ENCODE peak calls at places on chromosomes 11 and 22, in nine cellular contexts. T, J, V, H, M, D, B, F and R are unnamed samples.

GRCh38 chr11:62010935-62011528 is 43.6 kb upstream of the FTH1 start:
- DNase-seq in F (no peak), B (no peak), V (no peak), J (no peak), H (no peak), M (no peak), D (no peak), T (no peak), R (no peak)

GRCh38 chr11:17767301-17767885 is 32.8 kb downstream of the KCNC1 start:
- DNase-seq in B (no peak), F (no peak), J (no peak), H (no peak), T (no peak), V (no peak), D (no peak), M (no peak), R (no peak)

GRCh38 chr22:30312053-30312452 is 14.7 kb downstream of the TBC1D10A start:
- DNase-seq in H (no peak), F (peak; percentile 80), T (no peak), V (peak; percentile 51), J (no peak), D (no peak), M (no peak), B (no peak), R (peak; percentile 74)

GRCh38 chr11:70490208-70490607 is 91.9 kb downstream of the CTTN start:
- DNase-seq in J (peak; percentile 28), D (no peak), F (no peak), V (no peak), M (peak; percentile 5), T (no peak), H (no peak), B (no peak), R (no peak)

GRCh38 chr22:30875481-30876215 is 92.9 kb downstream of the MORC2 start:
- DNase-seq in J (peak; percentile 36), F (no peak), V (no peak), D (no peak), B (no peak), H (no peak), T (no peak), M (peak; percentile 76), R (no peak)

GRCh38 chr11:58726594-58727414 is 4.9 kb downstream of the GLYAT start:
- DNase-seq in T (no peak), F (no peak), J (no peak), V (no peak), B (no peak), H (no peak), M (no peak), D (no peak), R (no peak)

GRCh38 chr11:111308140-111308539 is 9.8 kb downstream of the POU2AF3 start:
- DNase-seq in F (no peak), T (no peak), B (peak; percentile 91), D (no peak), V (no peak), M (no peak), J (peak; percentile 62), H (no peak), R (no peak)

GRCh38 chr22:47133263-47133662 is 370.8 kb downstream of the TBC1D22A start:
- DNase-seq in J (no peak), H (no peak), D (no peak), B (no peak), T (no peak), M (no peak), F (peak; percentile 31), V (no peak), R (no peak)

GRCh38 chr22:43182726-43183125 is 4.2 kb downstream of the TTLL12 start:
- DNase-seq in B (no peak), H (no peak), F (no peak), J (no peak), M (no peak), D (no peak), V (no peak), T (no peak), R (no peak)

GRCh38 chr11:128311742-128312719 is 275.3 kb downstream of the ETS1 start:
- DNase-seq in V (no peak), M (no peak), T (no peak), H (no peak), D (no peak), J (no peak), B (no peak), F (no peak), R (no peak)

GRCh38 chr11:75925785-75926164 is 110.8 kb downstream of the UVRAG start:
- DNase-seq in V (no peak), T (no peak), J (no peak), H (no peak), B (no peak), F (peak; percentile 18), M (no peak), D (no peak), R (peak; percentile 26)

GRCh38 chr22:47716890-47717615 is 954.6 kb downstream of the TBC1D22A start:
- DNase-seq in V (no peak), T (no peak), J (no peak), B (no peak), F (no peak), D (no peak), H (no peak), M (no peak), R (no peak)

GRCh38 chr22:41975299-41976069 is 6.2 kb downstream of the SEPTIN3 start:
- DNase-seq in M (no peak), T (no peak), F (no peak), V (no peak), D (no peak), H (no peak), J (no peak), B (no peak), R (no peak)

GRCh38 chr11:107078375-107078774 is 60.1 kb upstream of the GUCY1A2 start:
- DNase-seq in B (no peak), H (no peak), V (no peak), J (no peak), F (no peak), M (no peak), D (no peak), T (no peak), R (no peak)

GRCh38 chr11:38547464-38547863 is 1949.4 kb upstream of the RAG2 start:
- DNase-seq in F (no peak), D (no peak), B (no peak), T (no peak), M (no peak), H (no peak), J (no peak), V (no peak), R (no peak)

GRCh38 chr22:21873619-21874018 is 6.2 kb upstream of the MAPK1 start:
- DNase-seq in T (no peak), F (no peak), J (no peak), B (no peak), V (no peak), H (no peak), M (no peak), D (no peak), R (no peak)

GRCh38 chr11:34128824-34129223 is 23.4 kb downstream of the NAT10 start:
- DNase-seq in M (no peak), B (no peak), J (no peak), H (no peak), T (no peak), V (no peak), F (no peak), D (no peak), R (no peak)

GRCh38 chr11:47078751-47079524 is 97.7 kb downstream of the ARFGAP2 start:
- DNase-seq in M (no peak), D (no peak), H (no peak), B (no peak), J (no peak), T (no peak), V (no peak), F (no peak), R (peak; percentile 86)

GRCh38 chr11:58905716-58906547 is 33.4 kb upstream of the GLYATL1 start:
- DNase-seq in V (no peak), F (peak; percentile 93), M (peak; percentile 63), D (no peak), B (peak; percentile 50), T (no peak), J (no peak), H (peak; percentile 57), R (peak; percentile 94)

GRCh38 chr11:79205786-79206185 is 235.0 kb downstream of the TENM4 start:
- DNase-seq in J (no peak), V (no peak), F (no peak), M (no peak), B (no peak), T (no peak), H (no peak), D (no peak), R (no peak)

GRCh38 chr11:79208126-79208525 is 232.7 kb downstream of the TENM4 start:
- DNase-seq in B (no peak), T (no peak), F (no peak), V (no peak), J (no peak), M (no peak), H (no peak), D (no peak), R (no peak)

GRCh38 chr11:79209540-79210266 is 231.1 kb downstream of the TENM4 start:
- DNase-seq in F (peak; percentile 56), H (no peak), J (no peak), M (no peak), D (no peak), B (no peak), T (no peak), V (no peak), R (no peak)

GRCh38 chr11:79201637-79202347 is 239.0 kb downstream of the TENM4 start:
- DNase-seq in B (no peak), V (no peak), F (no peak), T (no peak), J (no peak), H (no peak), M (no peak), D (no peak), R (no peak)

GRCh38 chr11:79206951-79207350 is 233.9 kb downstream of the TENM4 start:
- DNase-seq in T (no peak), V (no peak), B (no peak), J (no peak), D (no peak), H (no peak), F (no peak), M (no peak), R (no peak)
- TF ChIP-seq CTCF in T (no peak), V (no peak), B (no peak), J (no peak), D (no peak), H (no peak), F (no peak), M (no peak), R (no peak)

GRCh38 chr11:20023082-20023426 is 137.2 kb downstream of the DBX1 start:
- DNase-seq in J (no peak), F (no peak), M (no peak), B (no peak), H (no peak), V (no peak), D (no peak), T (no peak), R (no peak)
- H3K4me3 ChIP-seq in J (no peak overlapping the region), F (no peak overlapping the region), M (no peak overlapping the region), B (no peak overlapping the region), H (no peak overlapping the region), V (no peak overlapping the region), D (no peak overlapping the region), T (peak overlapping the region; percentile 55), R (peak overlapping the region; percentile 53)

GRCh38 chr11:15258433-15259350 is 144.0 kb downstream of the INSC start:
- DNase-seq in T (no peak), V (peak; percentile 51), B (no peak), H (no peak), D (no peak), M (no peak), F (peak; percentile 54), J (no peak), R (peak; percentile 16)
- TF ChIP-seq CTCF in T (no peak), V (peak; percentile 36), B (no peak), H (no peak), D (no peak), M (no peak), F (no peak), J (no peak), R (no peak)

GRCh38 chr11:57322881-57323467 is 1.8 kb downstream of the TNKS1BP1 start:
- DNase-seq in T (no peak), V (no peak), J (no peak), F (peak; percentile 36), D (no peak), H (no peak), B (no peak), M (no peak), R (no peak)
- H3K4me3 ChIP-seq in T (peak overlapping the region; percentile 86), V (peak overlapping the region; percentile 67), J (peak overlapping the region; percentile 74), F (peak overlapping the region; percentile 94), D (peak overlapping the region; percentile 63), H (peak overlapping the region; percentile 81), B (peak overlapping the region; percentile 77), M (peak overlapping the region; percentile 86), R (peak overlapping the region; percentile 91)